ENCODE peak calls at places on chromosomes 2 and 18, in six cellular contexts. Z is mesendoderm, T is hepatocyte, U is sigmoid colon, H is body of pancreas, F is psoas muscle. V is an unnamed sample. For H3K4me1, the result is how much of the 10 kb centered on the place peaks cover.

GRCh38 chr2:64203131-64204005 is 59.1 kb upstream of the PELI1 start:
- DNase-seq in Z (no peak), T (peak), U (no peak), H (no peak), F (no peak), V (no peak)

GRCh38 chr2:24579053-24579803 is 88.2 kb downstream of the NCOA1 start:
- DNase-seq in Z (peak), T (no peak), U (no peak), H (no peak), F (no peak), V (no peak)

GRCh38 chr2:218877331-218877730 is 3.3 kb upstream of the WNT10A start:
- DNase-seq in Z (no peak), T (peak), U (no peak), H (no peak), F (peak), V (no peak)

GRCh38 chr18:33128581-33128980 is 311.9 kb downstream of the CCDC178 start:
- DNase-seq in Z (no peak), T (no peak), U (no peak), H (no peak), F (no peak), V (no peak)

GRCh38 chr2:6392966-6393365 is 472.7 kb downstream of the CMPK2 start:
- DNase-seq in Z (no peak), T (no peak), U (no peak), H (no peak), F (no peak), V (no peak)

GRCh38 chr2:237774811-237775553 is 23.6 kb upstream of the RBM44 start:
- DNase-seq in Z (peak), T (peak), U (no peak), H (peak), F (no peak), V (peak)

GRCh38 chr2:238286551-238286950 is 1.9 kb downstream of the PER2 start:
- DNase-seq in Z (no peak), T (peak), U (peak), H (peak), F (peak), V (peak)

GRCh38 chr2:197615033-197615652 is 60.2 kb downstream of the RFTN2 start:
- DNase-seq in Z (peak), T (peak), U (no peak), H (no peak), F (no peak), V (no peak)

GRCh38 chr2:232843860-232844259 is 26.2 kb upstream of the SNORC start:
- DNase-seq in Z (peak), T (no peak), U (no peak), H (no peak), F (no peak), V (no peak)

GRCh38 chr2:171490577-171490976 is 31.7 kb upstream of the CYBRD1 start:
- DNase-seq in Z (peak), T (peak), U (no peak), H (no peak), F (no peak), V (no peak)

GRCh38 chr2:231640646-231641111 is 48.0 kb downstream of the TEX44 start:
- DNase-seq in Z (no peak), T (no peak), U (peak), H (peak), F (peak), V (peak)

GRCh38 chr2:222490100-222490499 is 65.8 kb downstream of the SGPP2 start:
- DNase-seq in Z (no peak), T (no peak), U (no peak), H (no peak), F (no peak), V (no peak)

GRCh38 chr2:6986894-6987487 is 69.8 kb downstream of the RNF144A start:
- DNase-seq in Z (no peak), T (no peak), U (no peak), H (no peak), F (no peak), V (no peak)

GRCh38 chr2:36562245-36562644 is 35.7 kb downstream of the FEZ2 start:
- DNase-seq in Z (peak), T (no peak), U (no peak), H (no peak), F (no peak), V (no peak)

DNA sequence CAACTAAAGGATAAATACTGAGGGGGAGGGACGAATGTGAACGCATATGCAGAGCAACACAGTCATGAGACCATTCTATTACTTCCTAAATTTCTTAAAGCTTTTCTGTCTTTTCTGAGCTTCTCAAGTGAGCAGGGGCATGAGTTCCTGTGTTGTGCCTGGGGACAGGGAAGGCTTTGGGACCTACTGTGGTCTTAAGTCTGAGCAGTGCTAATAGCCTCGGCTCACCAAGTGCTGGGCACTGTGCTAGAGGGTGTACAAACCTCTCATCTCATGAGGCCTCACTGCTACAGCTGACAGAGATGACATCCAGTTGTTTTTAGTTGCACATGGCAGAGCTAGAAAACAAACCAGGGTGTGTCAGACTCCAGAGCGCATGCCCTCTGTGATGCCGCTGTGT is 182.4 kb downstream of the NEDD4L start:
- DNase-seq in Z (no peak), T (no peak), U (no peak), H (no peak), F (no peak), V (no peak)
- H3K4me1 ChIP-seq in Z (under half), T (under half), U (under half), H (half or more), F (under half), V (half or more)

GRCh38 chr2:28624798-28625701 is 126.6 kb upstream of the PPP1CB start:
- DNase-seq in Z (peak), T (peak), U (peak), H (peak), F (peak), V (peak)

GRCh38 chr2:28622101-28622499 is 126.2 kb downstream of the PLB1 start:
- DNase-seq in Z (no peak), T (no peak), U (no peak), H (no peak), F (no peak), V (no peak)

GRCh38 chr2:28624436-28624797 is 127.2 kb upstream of the PPP1CB start:
- DNase-seq in Z (no peak), T (no peak), U (no peak), H (no peak), F (no peak), V (no peak)

GRCh38 chr2:28621172-28622100 is 125.6 kb downstream of the PLB1 start:
- DNase-seq in Z (peak), T (peak), U (peak), H (peak), F (peak), V (peak)

GRCh38 chr2:28623582-28624405 is 127.8 kb upstream of the PPP1CB start:
- DNase-seq in Z (no peak), T (no peak), U (no peak), H (no peak), F (peak), V (no peak)
- H3K27ac ChIP-seq in Z (no peak), T (peak), U (peak), H (no peak), F (peak), V (no peak)

GRCh38 chr2:101807242-101807641 is 109.7 kb downstream of the MAP4K4 start:
- DNase-seq in Z (no peak), T (no peak), U (no peak), H (no peak), F (no peak), V (no peak)
- H3K4me1 ChIP-seq in Z (under half), T (under half), U (half or more), H (under half), F (under half), V (under half)

DNA sequence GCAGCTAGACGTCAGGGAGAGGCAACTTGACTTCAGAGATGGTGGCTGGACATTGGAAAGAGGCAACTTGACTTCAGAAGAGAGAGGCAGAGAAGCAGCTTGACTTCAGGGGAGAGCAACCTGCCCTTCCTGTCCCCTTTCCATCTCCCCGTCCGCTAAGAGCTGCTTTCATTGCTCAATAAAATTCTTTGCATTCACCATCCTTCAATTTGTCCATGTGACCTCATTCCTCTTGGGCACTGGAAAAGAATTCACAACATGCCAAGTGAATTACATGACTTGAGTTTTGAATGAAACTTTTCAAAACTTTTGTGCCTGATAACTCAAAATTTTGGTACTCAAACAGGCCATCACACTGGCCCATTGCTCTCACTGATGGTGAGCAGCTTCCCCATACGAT is 158.9 kb downstream of the DPP4 start:
- DNase-seq in Z (peak), T (no peak), U (no peak), H (no peak), F (no peak), V (no peak)
- H3K27ac ChIP-seq in Z (no peak), T (no peak), U (no peak), H (no peak), F (no peak), V (no peak)

DNA sequence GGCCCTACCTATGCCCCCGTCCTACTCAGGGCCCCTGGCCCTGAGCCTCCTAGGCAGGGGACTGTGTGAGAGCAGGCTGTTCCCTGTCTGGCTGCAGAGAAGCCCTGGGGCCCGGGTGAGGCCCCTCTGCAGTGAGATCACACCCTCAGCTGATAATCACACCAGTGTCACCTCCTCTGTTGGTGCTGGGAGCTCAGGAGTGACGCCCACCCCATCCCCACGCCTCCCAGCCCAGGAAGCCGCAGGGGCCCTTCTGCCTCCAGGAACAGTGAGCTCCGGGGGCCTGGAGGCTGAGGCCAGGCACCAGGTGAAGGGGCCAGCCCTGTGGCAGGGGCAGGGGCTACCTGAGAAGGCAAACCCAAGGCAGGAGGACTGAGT is 20.0 kb downstream of the KCNIP3 start:
- DNase-seq in Z (peak), T (no peak), U (no peak), H (no peak), F (no peak), V (no peak)
- H3K4me1 ChIP-seq in Z (under half), T (under half), U (under half), H (under half), F (under half), V (under half)

GRCh38 chr2:179270689-179271088 is 6.1 kb upstream of the SESTD1 start:
- DNase-seq in Z (no peak), T (no peak), U (no peak), H (no peak), F (no peak), V (no peak)

GRCh38 chr2:179274749-179275148 is 10.1 kb upstream of the SESTD1 start:
- DNase-seq in Z (no peak), T (no peak), U (no peak), H (no peak), F (no peak), V (no peak)

GRCh38 chr2:179272406-179273192 is 8.0 kb upstream of the SESTD1 start:
- DNase-seq in Z (no peak), T (peak), U (no peak), H (no peak), F (no peak), V (no peak)

GRCh38 chr2:179275280-179276013 is 10.8 kb upstream of the SESTD1 start:
- DNase-seq in Z (no peak), T (peak), U (no peak), H (no peak), F (no peak), V (no peak)

GRCh38 chr2:179273461-179273962 is 8.9 kb upstream of the SESTD1 start:
- DNase-seq in Z (no peak), T (no peak), U (no peak), H (no peak), F (no peak), V (no peak)
- H3K27ac ChIP-seq in Z (no peak), T (peak), U (no peak), H (no peak), F (no peak), V (peak)

GRCh38 chr2:100643459-100643858 is 80.7 kb downstream of the PDCL3 start:
- DNase-seq in Z (no peak), T (no peak), U (no peak), H (no peak), F (no peak), V (no peak)

GRCh38 chr2:100640329-100641114 is 77.7 kb downstream of the PDCL3 start:
- DNase-seq in Z (no peak), T (no peak), U (no peak), H (no peak), F (no peak), V (no peak)

GRCh38 chr2:100639588-100640195 is 76.9 kb downstream of the PDCL3 start:
- DNase-seq in Z (peak), T (no peak), U (no peak), H (no peak), F (no peak), V (no peak)

GRCh38 chr2:100642425-100642824 is 79.6 kb downstream of the PDCL3 start:
- DNase-seq in Z (no peak), T (no peak), U (no peak), H (no peak), F (no peak), V (no peak)

GRCh38 chr2:100641115-100641415 is 78.3 kb downstream of the PDCL3 start:
- DNase-seq in Z (no peak), T (no peak), U (no peak), H (no peak), F (no peak), V (no peak)
- H3K4me1 ChIP-seq in Z (under half), T (under half), U (under half), H (under half), F (under half), V (under half)

GRCh38 chr2:127559454-127559853 is 24.0 kb downstream of the MYO7B start:
- DNase-seq in Z (no peak), T (no peak), U (no peak), H (no peak), F (no peak), V (no peak)

GRCh38 chr2:127561371-127561770 is 25.9 kb downstream of the MYO7B start:
- DNase-seq in Z (no peak), T (no peak), U (no peak), H (no peak), F (no peak), V (no peak)

GRCh38 chr2:127558911-127559310 is 23.4 kb downstream of the MYO7B start:
- DNase-seq in Z (no peak), T (no peak), U (no peak), H (no peak), F (no peak), V (no peak)

GRCh38 chr2:127560929-127561275 is 25.4 kb downstream of the MYO7B start:
- DNase-seq in Z (no peak), T (no peak), U (no peak), H (no peak), F (no peak), V (no peak)

DNA sequence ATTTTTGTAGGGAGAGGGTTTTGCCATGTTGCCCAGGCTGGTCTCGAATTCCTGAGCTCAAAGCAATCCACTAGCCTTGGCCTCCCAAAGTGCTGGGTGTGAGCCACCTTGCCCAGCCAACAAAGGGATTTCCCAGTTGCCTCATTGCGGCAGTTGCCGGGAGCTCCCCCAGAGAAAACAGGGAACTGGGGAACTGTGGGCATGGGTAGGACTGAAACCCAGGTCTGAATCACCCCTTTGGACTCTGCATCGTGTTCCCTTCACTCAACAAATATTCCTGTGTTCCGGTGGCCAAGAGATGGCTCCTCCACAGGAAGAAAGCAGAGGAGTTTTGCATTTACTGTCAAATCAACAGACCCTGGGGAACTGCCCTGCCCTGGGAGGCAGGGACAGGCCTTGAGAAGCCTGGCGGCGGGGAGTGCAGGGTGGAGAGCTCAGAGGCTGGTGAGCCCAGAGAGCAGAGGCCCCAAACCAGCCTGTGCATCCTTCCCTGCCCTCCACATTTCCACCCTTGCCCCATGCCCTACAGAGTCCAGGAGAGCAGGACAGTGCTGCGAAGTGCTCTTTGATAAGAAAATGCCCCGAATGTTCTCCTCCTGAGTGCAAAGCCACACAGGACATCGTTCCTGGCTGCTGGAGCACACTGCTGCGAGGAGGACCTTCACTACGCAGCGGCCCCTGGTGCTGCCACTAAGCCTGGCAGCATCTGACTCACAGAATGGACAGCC is 24.9 kb downstream of the MYO7B start:
- DNase-seq in Z (no peak), T (no peak), U (no peak), H (no peak), F (no peak), V (no peak)
- H3K27ac ChIP-seq in Z (no peak), T (no peak), U (no peak), H (no peak), F (no peak), V (no peak)